ENCODE peak calls at places on chromosome 2, in six cellular contexts. L is GM12878, M is esophagus squamous epithelium, C is HCT116, Q is Peyer's patch, I is uterus. A is an unnamed sample.

GRCh38 chr2:110115291-110116032 is at the start of gene MALL:
- DNase-seq in C (peak), M (no peak), Q (peak), L (no peak), I (no peak), A (no peak)

GRCh38 chr2:64861338-64862000 is 127.7 kb upstream of the SLC1A4 start:
- DNase-seq in Q (no peak), L (no peak), I (no peak), C (no peak), M (no peak), A (no peak)

GRCh38 chr2:26011990-26012856 is 21.7 kb upstream of the RAB10 start:
- DNase-seq in M (no peak), L (no peak), I (no peak), C (peak), Q (peak), A (peak)

GRCh38 chr2:210086292-210086691 is 83.9 kb downstream of the RPE start:
- DNase-seq in Q (no peak), L (no peak), M (no peak), C (no peak), I (no peak), A (no peak)

GRCh38 chr2:218745559-218746469 is 35.2 kb downstream of the TTLL4 start:
- DNase-seq in M (no peak), I (no peak), C (peak), L (no peak), Q (no peak), A (no peak)

GRCh38 chr2:120761911-120762310 is 26.2 kb downstream of the GLI2 start:
- DNase-seq in C (no peak), Q (no peak), M (no peak), I (no peak), L (no peak), A (no peak)

GRCh38 chr2:216888086-216888485 is 28.2 kb upstream of the TNP1 start:
- DNase-seq in C (no peak), L (no peak), I (no peak), M (no peak), Q (no peak), A (no peak)

GRCh38 chr2:220320326-220320725 is 692.9 kb downstream of the SLC4A3 start:
- DNase-seq in C (no peak), M (no peak), Q (no peak), L (no peak), I (no peak), A (no peak)

GRCh38 chr2:141341444-141341843 is 789.4 kb downstream of the LRP1B start:
- DNase-seq in M (no peak), I (no peak), C (no peak), Q (no peak), L (no peak), A (no peak)

GRCh38 chr2:102385522-102385921 is 29.9 kb downstream of the IL18R1 start:
- DNase-seq in Q (no peak), L (no peak), M (no peak), C (no peak), I (no peak), A (no peak)

GRCh38 chr2:15480552-15480951 is 80.6 kb downstream of the NBAS start:
- DNase-seq in Q (no peak), C (no peak), M (no peak), L (no peak), I (no peak), A (no peak)

GRCh38 chr2:233311241-233311926 is 3.8 kb downstream of the SAG start:
- DNase-seq in M (no peak), I (no peak), Q (no peak), L (no peak), C (no peak), A (no peak)

GRCh38 chr2:121776361-121776760 is 20.9 kb downstream of the TSN start:
- DNase-seq in I (no peak), C (no peak), M (no peak), L (no peak), Q (no peak), A (no peak)

GRCh38 chr2:20313659-20314058 is 37.0 kb downstream of the PUM2 start:
- DNase-seq in L (no peak), C (no peak), Q (no peak), I (no peak), M (no peak), A (no peak)

GRCh38 chr2:20309001-20309400 is 41.6 kb downstream of the PUM2 start:
- DNase-seq in I (no peak), C (no peak), M (no peak), Q (no peak), L (no peak), A (no peak)

GRCh38 chr2:20317690-20318089 is 33.0 kb downstream of the PUM2 start:
- DNase-seq in C (no peak), Q (no peak), I (no peak), M (no peak), L (no peak), A (no peak)

GRCh38 chr2:20317198-20317597 is 33.4 kb downstream of the PUM2 start:
- DNase-seq in M (no peak), Q (no peak), L (no peak), C (no peak), I (no peak), A (no peak)

DNA sequence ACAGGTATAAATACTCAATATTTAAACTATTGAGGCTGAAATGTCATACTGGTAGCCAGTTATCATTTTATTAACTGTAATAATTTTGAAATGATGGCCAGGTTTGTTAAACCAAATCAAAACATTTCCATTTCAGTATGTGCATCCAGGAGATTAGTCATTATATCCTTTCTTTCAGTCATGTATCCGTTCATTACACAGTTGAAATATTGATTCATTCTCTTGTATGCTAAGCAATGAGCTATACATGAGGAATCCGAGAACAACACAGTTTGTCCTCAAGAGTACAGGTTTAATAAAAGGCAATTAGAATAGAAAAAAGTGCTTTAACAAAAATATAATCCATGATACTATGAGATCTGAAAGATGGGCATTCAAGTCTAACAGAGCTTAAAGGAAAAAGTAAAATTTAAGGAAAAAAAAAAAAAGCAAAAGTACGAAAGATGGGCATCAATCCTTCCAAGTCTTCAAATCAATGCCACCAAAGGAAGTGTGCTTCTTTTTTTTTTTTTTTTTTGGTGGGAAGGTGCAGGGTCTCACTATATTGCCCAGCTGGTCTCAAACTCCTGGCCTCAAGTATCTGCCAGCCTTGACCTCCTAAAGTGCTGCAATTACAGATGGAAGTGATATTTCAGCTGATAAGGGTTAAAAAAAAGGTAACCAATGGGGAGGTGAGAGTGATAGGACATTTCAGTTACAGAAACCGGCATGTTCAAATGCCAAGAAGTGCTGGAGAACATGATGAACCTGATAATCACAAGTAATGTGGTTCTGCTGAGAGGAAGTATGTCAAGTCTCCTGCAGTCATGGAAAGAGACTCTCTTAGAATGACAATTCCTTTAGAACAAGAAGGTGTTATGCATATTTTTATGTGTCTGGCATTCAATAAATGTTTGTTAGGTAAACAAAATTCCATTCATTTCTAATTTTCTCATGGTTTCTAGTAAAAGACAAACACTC is 35.8 kb downstream of the PUM2 start:
- DNase-seq in M (no peak), Q (no peak), L (no peak), I (no peak), C (no peak), A (no peak)
- H3K27ac ChIP-seq in M (no peak), Q (no peak), L (no peak), I (no peak), C (no peak), A (no peak)

GRCh38 chr2:199850718-199851498 is at the start of gene FTCDNL1:
- DNase-seq in I (peak), Q (peak), C (peak), M (no peak), L (peak), A (peak)
- TF ChIP-seq POLR2A in I (peak), Q (peak), C (peak), M (peak), L (peak), A (peak)

DNA sequence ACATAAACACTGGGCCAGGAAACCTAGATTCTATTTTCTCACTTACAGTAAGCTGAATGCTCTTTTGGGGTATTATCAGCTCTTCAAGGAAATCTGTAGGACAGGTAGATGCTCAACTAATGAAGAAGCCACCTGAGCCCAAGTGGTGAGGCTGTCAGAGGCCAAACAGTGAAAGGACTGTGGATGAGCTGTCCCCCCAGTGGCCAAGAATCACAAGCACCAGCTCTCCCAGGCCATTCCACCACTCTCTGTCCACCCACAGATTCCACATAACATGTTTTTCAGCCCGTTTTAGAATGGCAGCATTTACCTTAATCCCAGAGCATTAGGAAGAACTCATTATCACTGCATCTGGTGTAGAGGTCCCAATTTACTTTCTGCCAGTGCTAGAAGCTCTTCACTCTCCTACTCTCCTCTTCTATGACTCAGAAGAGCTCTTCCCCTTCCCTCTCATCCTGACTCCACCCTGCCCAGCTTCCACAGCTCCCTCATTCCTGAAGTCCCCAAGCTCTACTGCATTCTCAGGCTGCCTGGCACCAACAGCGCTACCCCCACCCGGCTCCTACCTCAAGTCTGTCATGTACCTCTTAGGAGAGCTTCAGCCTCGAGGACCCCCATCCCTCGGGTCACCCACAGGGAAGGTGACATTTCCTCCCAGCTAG is 43.8 kb upstream of the GORASP2 start:
- DNase-seq in L (no peak), C (no peak), Q (no peak), I (no peak), M (no peak), A (no peak)
- H3K27ac ChIP-seq in L (no peak), C (no peak), Q (no peak), I (no peak), M (no peak), A (no peak)

GRCh38 chr2:105278654-105279053 is 37.1 kb downstream of the GPR45 start:
- DNase-seq in M (no peak), L (no peak), I (no peak), Q (no peak), C (no peak), A (no peak)

GRCh38 chr2:105269426-105269825 is 27.9 kb downstream of the GPR45 start:
- DNase-seq in M (no peak), C (no peak), Q (no peak), I (no peak), L (no peak), A (no peak)

GRCh38 chr2:105271393-105272045 is 30.0 kb downstream of the GPR45 start:
- DNase-seq in Q (no peak), I (no peak), M (no peak), L (no peak), C (no peak), A (no peak)

GRCh38 chr2:105272176-105272575 is 30.6 kb downstream of the GPR45 start:
- DNase-seq in M (no peak), L (no peak), C (no peak), Q (no peak), I (no peak), A (no peak)

DNA sequence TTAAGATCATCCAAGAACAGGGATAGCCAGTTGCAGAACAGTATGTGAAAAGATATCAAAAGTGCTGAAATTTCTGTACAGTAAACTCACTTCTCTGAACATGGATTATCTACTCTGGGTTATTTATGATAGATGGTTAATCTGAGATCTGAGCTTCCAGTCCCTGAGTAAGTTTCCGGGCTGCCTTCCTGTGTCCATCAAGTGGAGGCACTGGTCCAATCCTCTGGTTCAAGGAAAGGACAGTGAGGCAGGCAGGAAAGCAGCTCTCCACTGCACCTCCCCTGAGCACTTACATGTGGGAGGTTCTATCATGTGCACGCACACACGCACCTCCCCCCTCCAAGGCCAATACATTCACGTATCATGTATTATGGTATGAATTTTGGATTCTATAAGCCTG is 32.5 kb downstream of the GPR45 start:
- DNase-seq in I (no peak), M (no peak), C (no peak), Q (no peak), L (no peak), A (no peak)
- TF ChIP-seq POLR2A in I (no peak), M (no peak), C (no peak), Q (no peak), L (no peak), A (no peak)

GRCh38 chr2:33145459-33145858 is 198.7 kb downstream of the LTBP1 start:
- DNase-seq in I (no peak), L (no peak), Q (no peak), M (no peak), C (no peak), A (no peak)
- H3K27ac ChIP-seq in I (peak), L (no peak), Q (no peak), M (peak), C (no peak), A (no peak)

DNA sequence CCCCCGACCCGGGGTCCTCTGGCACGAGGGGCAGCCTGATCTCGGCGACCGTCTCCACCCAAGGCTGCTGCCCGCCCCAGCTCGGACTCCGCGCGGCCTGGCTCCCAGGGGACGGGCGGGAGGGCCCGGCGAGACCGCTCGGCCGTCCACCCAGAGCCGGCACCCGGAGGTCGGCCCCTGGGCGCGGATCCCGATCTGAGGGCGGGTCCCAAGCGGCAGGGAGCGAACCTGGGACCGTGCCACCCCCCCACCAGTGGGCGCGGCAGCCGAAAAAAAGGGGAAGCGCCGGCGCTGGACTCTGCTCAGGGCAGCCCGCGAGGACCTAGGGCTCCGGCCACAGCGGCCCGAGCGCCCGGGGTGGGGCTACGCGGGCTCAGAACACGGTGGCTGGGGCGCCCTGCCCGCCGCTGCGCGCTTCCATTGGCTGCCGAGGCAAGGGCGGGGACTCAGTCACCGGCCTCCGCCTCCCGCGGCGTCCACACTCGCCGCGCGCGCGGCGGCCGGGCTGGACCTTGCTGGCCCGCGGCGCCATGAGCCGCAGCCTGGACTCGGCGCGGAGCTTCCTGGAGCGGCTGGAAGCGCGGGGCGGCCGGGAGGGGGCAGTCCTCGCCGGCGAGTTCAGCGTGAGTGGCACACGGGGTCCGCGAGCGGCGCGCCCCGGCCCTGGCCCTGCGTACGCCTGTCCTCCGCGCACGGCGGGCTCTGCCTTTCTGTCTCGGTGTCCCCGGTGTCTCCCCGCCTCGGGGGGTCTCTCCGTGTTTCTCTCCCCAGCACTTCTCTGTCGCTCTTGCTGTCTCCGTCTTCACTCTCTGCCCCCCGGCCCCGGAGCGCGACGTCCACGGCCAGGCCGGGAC is at the start of gene PTPN18:
- DNase-seq in L (no peak), I (peak), M (peak), Q (peak), C (peak), A (peak)
- TF ChIP-seq POLR2A in L (peak), I (peak), M (peak), Q (peak), C (peak), A (peak)

A was measured in right lobe of liver.